ENCODE peak calls at places on chromosomes 4 and X, in six cellular contexts. One of them, this sample, is unnamed.
A peak's percentile ranks its signal among the peaks of the same experiment; 100 is the strongest.

GRCh38 chrX:129359269-129359668 is 164.0 kb downstream of the SMARCA1 start:
- DNase-seq in AG04450: no peak
- DNase-seq in right lobe of liver: no peak
- DNase-seq in dorsolateral prefrontal cortex: no peak
- DNase-seq in nephron progenitor cell: no peak
- DNase-seq in neural progenitor cell: no peak
- DNase-seq in this sample: no peak

GRCh38 chr4:3871881-3872833 is 106.0 kb downstream of the ADRA2C start:
- DNase-seq in AG04450: no peak
- DNase-seq in right lobe of liver: peak; percentile 35
- DNase-seq in dorsolateral prefrontal cortex: peak; percentile 34
- DNase-seq in nephron progenitor cell: no peak
- DNase-seq in neural progenitor cell: no peak
- DNase-seq in this sample: no peak

GRCh38 chr4:156751486-156751885 is 220.1 kb downstream of the PDGFC start:
- DNase-seq in AG04450: no peak
- DNase-seq in right lobe of liver: no peak
- DNase-seq in dorsolateral prefrontal cortex: no peak
- DNase-seq in nephron progenitor cell: no peak
- DNase-seq in neural progenitor cell: no peak
- DNase-seq in this sample: no peak

GRCh38 chrX:71515039-71515398 is 17.9 kb upstream of the OGT start:
- DNase-seq in AG04450: no peak
- DNase-seq in right lobe of liver: no peak
- DNase-seq in dorsolateral prefrontal cortex: no peak
- DNase-seq in nephron progenitor cell: no peak
- DNase-seq in neural progenitor cell: no peak
- DNase-seq in this sample: no peak

GRCh38 chr4:74942251-74942917 is 9.5 kb downstream of the PARM1 start:
- DNase-seq in AG04450: no peak
- DNase-seq in right lobe of liver: no peak
- DNase-seq in dorsolateral prefrontal cortex: no peak
- DNase-seq in nephron progenitor cell: no peak
- DNase-seq in neural progenitor cell: no peak
- DNase-seq in this sample: no peak

GRCh38 chr4:106414366-106414765 is 45.8 kb upstream of the GIMD1 start:
- DNase-seq in AG04450: no peak
- DNase-seq in right lobe of liver: no peak
- DNase-seq in dorsolateral prefrontal cortex: no peak
- DNase-seq in nephron progenitor cell: no peak
- DNase-seq in neural progenitor cell: no peak
- DNase-seq in this sample: no peak

GRCh38 chr4:67522851-67523671 is 22.2 kb downstream of the CENPC start:
- DNase-seq in AG04450: no peak
- DNase-seq in right lobe of liver: no peak
- DNase-seq in dorsolateral prefrontal cortex: no peak
- DNase-seq in nephron progenitor cell: no peak
- DNase-seq in neural progenitor cell: no peak
- DNase-seq in this sample: no peak

GRCh38 chr4:156593464-156593863 is 378.1 kb downstream of the PDGFC start:
- DNase-seq in AG04450: no peak
- DNase-seq in right lobe of liver: no peak
- DNase-seq in dorsolateral prefrontal cortex: no peak
- DNase-seq in nephron progenitor cell: no peak
- DNase-seq in neural progenitor cell: no peak
- DNase-seq in this sample: no peak

GRCh38 chr4:168151313-168151712 is 59.0 kb downstream of the ANXA10 start:
- DNase-seq in AG04450: no peak
- DNase-seq in right lobe of liver: no peak
- DNase-seq in dorsolateral prefrontal cortex: no peak
- DNase-seq in nephron progenitor cell: no peak
- DNase-seq in neural progenitor cell: no peak
- DNase-seq in this sample: no peak

GRCh38 chr4:15131551-15131950 is 129.3 kb downstream of the CPEB2 start:
- DNase-seq in AG04450: no peak
- DNase-seq in right lobe of liver: peak; percentile 67
- DNase-seq in dorsolateral prefrontal cortex: no peak
- DNase-seq in nephron progenitor cell: no peak
- DNase-seq in neural progenitor cell: no peak
- DNase-seq in this sample: no peak

DNA sequence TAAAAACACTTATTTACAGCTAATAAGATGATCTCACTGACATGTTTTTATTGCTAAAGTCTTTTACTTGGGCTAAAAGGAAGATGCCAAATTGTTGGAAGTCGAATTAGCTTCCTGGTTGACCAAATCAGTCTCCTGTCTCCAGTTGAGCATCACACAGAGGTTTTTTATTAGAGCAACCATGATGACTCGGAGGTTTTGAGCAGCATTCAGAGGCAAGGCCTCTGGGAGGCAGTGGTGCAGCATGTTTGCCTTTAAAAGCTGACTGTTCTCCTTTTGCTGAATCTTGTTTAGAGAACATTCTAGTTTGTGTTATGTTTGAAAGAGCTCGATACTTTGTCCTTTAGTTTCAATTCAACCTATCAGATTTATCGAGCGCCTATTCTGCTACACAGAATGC is 2.1 kb downstream of the UCHL1 start:
- DNase-seq in AG04450: peak; percentile 53
- DNase-seq in right lobe of liver: no peak
- DNase-seq in dorsolateral prefrontal cortex: peak; percentile 69
- DNase-seq in nephron progenitor cell: peak; percentile 19
- DNase-seq in neural progenitor cell: peak; percentile 69
- DNase-seq in this sample: peak; percentile 25
- TF ChIP-seq CTCF in AG04450: peak; percentile 58
- TF ChIP-seq CTCF in right lobe of liver: peak; percentile 21
- TF ChIP-seq CTCF in dorsolateral prefrontal cortex: peak; percentile 50
- TF ChIP-seq CTCF in nephron progenitor cell: no peak
- TF ChIP-seq CTCF in neural progenitor cell: peak; percentile 62
- TF ChIP-seq CTCF in this sample: peak; percentile 56

GRCh38 chr4:6041794-6042193 is 23.6 kb upstream of the C4orf50 start:
- DNase-seq in AG04450: no peak
- DNase-seq in right lobe of liver: no peak
- DNase-seq in dorsolateral prefrontal cortex: no peak
- DNase-seq in nephron progenitor cell: no peak
- DNase-seq in neural progenitor cell: no peak
- DNase-seq in this sample: no peak
- TF ChIP-seq CTCF in AG04450: no peak
- TF ChIP-seq CTCF in right lobe of liver: no peak
- TF ChIP-seq CTCF in dorsolateral prefrontal cortex: no peak
- TF ChIP-seq CTCF in nephron progenitor cell: no peak
- TF ChIP-seq CTCF in neural progenitor cell: no peak
- TF ChIP-seq CTCF in this sample: no peak

GRCh38 chrX:120270567-120270966 is 20.0 kb downstream of the ZBTB33 start:
- DNase-seq in AG04450: no peak
- DNase-seq in right lobe of liver: no peak
- DNase-seq in dorsolateral prefrontal cortex: no peak
- DNase-seq in nephron progenitor cell: no peak
- DNase-seq in neural progenitor cell: no peak
- DNase-seq in this sample: no peak

GRCh38 chrX:120269379-120270035 is 18.9 kb downstream of the ZBTB33 start:
- DNase-seq in AG04450: no peak
- DNase-seq in right lobe of liver: no peak
- DNase-seq in dorsolateral prefrontal cortex: no peak
- DNase-seq in nephron progenitor cell: no peak
- DNase-seq in neural progenitor cell: no peak
- DNase-seq in this sample: no peak

GRCh38 chrX:120274145-120274544 is 23.5 kb downstream of the ZBTB33 start:
- DNase-seq in AG04450: no peak
- DNase-seq in right lobe of liver: no peak
- DNase-seq in dorsolateral prefrontal cortex: no peak
- DNase-seq in nephron progenitor cell: no peak
- DNase-seq in neural progenitor cell: no peak
- DNase-seq in this sample: no peak

GRCh38 chrX:120274958-120275357 is 24.3 kb downstream of the ZBTB33 start:
- DNase-seq in AG04450: no peak
- DNase-seq in right lobe of liver: no peak
- DNase-seq in dorsolateral prefrontal cortex: no peak
- DNase-seq in nephron progenitor cell: no peak
- DNase-seq in neural progenitor cell: peak; percentile 4
- DNase-seq in this sample: no peak

GRCh38 chrX:120271218-120271617 is 20.6 kb downstream of the ZBTB33 start:
- DNase-seq in AG04450: no peak
- DNase-seq in right lobe of liver: peak; percentile 72
- DNase-seq in dorsolateral prefrontal cortex: no peak
- DNase-seq in nephron progenitor cell: no peak
- DNase-seq in neural progenitor cell: no peak
- DNase-seq in this sample: no peak
- TF ChIP-seq CTCF in AG04450: no peak
- TF ChIP-seq CTCF in right lobe of liver: no peak
- TF ChIP-seq CTCF in dorsolateral prefrontal cortex: no peak
- TF ChIP-seq CTCF in nephron progenitor cell: no peak
- TF ChIP-seq CTCF in neural progenitor cell: no peak
- TF ChIP-seq CTCF in this sample: no peak

DNA sequence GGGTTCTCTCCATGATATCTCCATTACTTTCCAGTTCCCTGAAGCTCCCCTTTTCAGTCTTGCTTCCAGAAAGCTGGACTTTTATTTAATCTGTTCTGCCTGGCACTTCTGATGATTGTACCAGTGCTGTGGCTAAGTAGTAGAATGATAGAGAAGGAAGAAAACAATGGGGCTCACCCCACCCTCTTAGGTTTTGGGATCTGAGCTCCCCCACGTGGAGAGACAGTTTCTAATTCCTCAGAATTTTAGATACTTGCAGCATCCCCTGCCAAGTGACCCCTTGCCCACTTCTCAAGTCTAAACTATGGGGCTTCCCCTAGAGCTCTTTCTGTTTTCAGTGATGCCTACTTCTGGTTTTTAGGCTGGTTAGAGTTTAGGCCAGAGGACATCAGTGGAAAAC is 73.9 kb downstream of the GC start:
- DNase-seq in AG04450: no peak
- DNase-seq in right lobe of liver: no peak
- DNase-seq in dorsolateral prefrontal cortex: no peak
- DNase-seq in nephron progenitor cell: no peak
- DNase-seq in neural progenitor cell: peak; percentile 24
- DNase-seq in this sample: no peak
- TF ChIP-seq CTCF in AG04450: peak; percentile 47
- TF ChIP-seq CTCF in right lobe of liver: no peak
- TF ChIP-seq CTCF in dorsolateral prefrontal cortex: no peak
- TF ChIP-seq CTCF in nephron progenitor cell: no peak
- TF ChIP-seq CTCF in neural progenitor cell: peak; percentile 41
- TF ChIP-seq CTCF in this sample: peak; percentile 15

GRCh38 chr4:1768367-1769034 is 24.6 kb upstream of the FGFR3 start:
- DNase-seq in AG04450: no peak
- DNase-seq in right lobe of liver: no peak
- DNase-seq in dorsolateral prefrontal cortex: no peak
- DNase-seq in nephron progenitor cell: no peak
- DNase-seq in neural progenitor cell: peak; percentile 56
- DNase-seq in this sample: no peak
- TF ChIP-seq CTCF in AG04450: no peak
- TF ChIP-seq CTCF in right lobe of liver: no peak
- TF ChIP-seq CTCF in dorsolateral prefrontal cortex: no peak
- TF ChIP-seq CTCF in nephron progenitor cell: no peak
- TF ChIP-seq CTCF in neural progenitor cell: no peak
- TF ChIP-seq CTCF in this sample: no peak

GRCh38 chrX:68534696-68535095 is 35.8 kb downstream of the YIPF6 start:
- DNase-seq in AG04450: no peak
- DNase-seq in right lobe of liver: no peak
- DNase-seq in dorsolateral prefrontal cortex: no peak
- DNase-seq in nephron progenitor cell: no peak
- DNase-seq in neural progenitor cell: no peak
- DNase-seq in this sample: no peak

GRCh38 chrX:68536884-68537283 is 38.0 kb downstream of the YIPF6 start:
- DNase-seq in AG04450: no peak
- DNase-seq in right lobe of liver: no peak
- DNase-seq in dorsolateral prefrontal cortex: no peak
- DNase-seq in nephron progenitor cell: no peak
- DNase-seq in neural progenitor cell: peak; percentile 17
- DNase-seq in this sample: no peak

GRCh38 chrX:68532828-68533227 is 34.0 kb downstream of the YIPF6 start:
- DNase-seq in AG04450: peak; percentile 8
- DNase-seq in right lobe of liver: no peak
- DNase-seq in dorsolateral prefrontal cortex: no peak
- DNase-seq in nephron progenitor cell: no peak
- DNase-seq in neural progenitor cell: no peak
- DNase-seq in this sample: no peak

DNA sequence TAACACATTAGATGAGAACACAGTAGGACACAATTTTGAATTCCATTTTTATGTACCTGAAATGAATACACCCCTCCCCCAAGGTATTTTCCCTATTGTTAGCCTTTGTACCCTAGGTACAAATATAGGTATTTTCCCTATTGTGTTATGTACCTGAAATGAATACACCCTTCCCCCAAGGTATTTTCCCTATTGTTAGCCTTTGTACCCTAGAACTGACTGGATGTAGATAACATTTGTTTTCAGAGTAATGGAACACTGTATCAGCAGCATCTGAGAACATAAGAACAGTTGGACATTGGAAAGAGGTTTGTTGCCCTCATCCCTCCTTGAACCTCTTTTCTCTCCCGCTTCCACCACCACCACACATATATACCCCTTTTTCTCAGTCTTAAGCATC is 37.6 kb downstream of the YIPF6 start:
- DNase-seq in AG04450: no peak
- DNase-seq in right lobe of liver: no peak
- DNase-seq in dorsolateral prefrontal cortex: no peak
- DNase-seq in nephron progenitor cell: no peak
- DNase-seq in neural progenitor cell: no peak
- DNase-seq in this sample: no peak
- TF ChIP-seq CTCF in AG04450: no peak
- TF ChIP-seq CTCF in right lobe of liver: no peak
- TF ChIP-seq CTCF in dorsolateral prefrontal cortex: no peak
- TF ChIP-seq CTCF in nephron progenitor cell: no peak
- TF ChIP-seq CTCF in neural progenitor cell: no peak
- TF ChIP-seq CTCF in this sample: no peak

GRCh38 chr4:150960818-150961217 is 54.3 kb downstream of the LRBA start:
- DNase-seq in AG04450: no peak
- DNase-seq in right lobe of liver: no peak
- DNase-seq in dorsolateral prefrontal cortex: no peak
- DNase-seq in nephron progenitor cell: no peak
- DNase-seq in neural progenitor cell: peak; percentile 16
- DNase-seq in this sample: no peak
- TF ChIP-seq CTCF in AG04450: peak; percentile 43
- TF ChIP-seq CTCF in right lobe of liver: peak; percentile 36
- TF ChIP-seq CTCF in dorsolateral prefrontal cortex: peak; percentile 11
- TF ChIP-seq CTCF in nephron progenitor cell: no peak
- TF ChIP-seq CTCF in neural progenitor cell: peak; percentile 39
- TF ChIP-seq CTCF in this sample: peak; percentile 52